ENCODE peak calls at places on chromosomes 6 and 20, in ten cellular contexts. L, U, N, H, K, W, J, O, R and M are unnamed samples.
A peak's percentile ranks its signal among the peaks of the same experiment; 100 is the strongest.

GRCh38 chr6:95249176-95249575 is 328.2 kb upstream of the MANEA start:
- DNase-seq in L (no peak), U (no peak), N (no peak), H (no peak), K (no peak), W (no peak), J (no peak), O (no peak), R (peak; percentile 81), M (no peak)

GRCh38 chr6:136290406-136291010 is 862 bp upstream of the BCLAF1 start:
- DNase-seq in L (peak; percentile 35), U (peak; percentile 78), N (peak; percentile 37), H (peak; percentile 31), K (peak; percentile 86), W (peak; percentile 72), J (peak; percentile 82), O (peak; percentile 66), R (peak; percentile 90), M (peak; percentile 79)

GRCh38 chr6:113818528-113818927 is 38.6 kb upstream of the MARCKS start:
- DNase-seq in L (no peak), U (no peak), N (no peak), H (no peak), K (no peak), W (no peak), J (no peak), O (no peak), R (no peak), M (no peak)

GRCh38 chr6:21554286-21554685 is 39.3 kb upstream of the SOX4 start:
- DNase-seq in L (no peak), U (no peak), N (no peak), H (no peak), K (no peak), W (no peak), J (no peak), O (no peak), R (no peak), M (no peak)

GRCh38 chr20:52084727-52085126 is 106.9 kb downstream of the ZFP64 start:
- DNase-seq in L (no peak), U (no peak), N (no peak), H (no peak), K (no peak), W (no peak), J (no peak), O (no peak), R (no peak), M (no peak)

GRCh38 chr6:166439366-166440091 is 56.8 kb upstream of the MPC1 start:
- DNase-seq in L (no peak), U (no peak), N (no peak), H (no peak), K (no peak), W (no peak), J (no peak), O (no peak), R (no peak), M (no peak)

GRCh38 chr20:38129248-38129865 is 35.7 kb downstream of the TGM2 start:
- DNase-seq in L (no peak), U (no peak), N (no peak), H (no peak), K (no peak), W (no peak), J (no peak), O (no peak), R (no peak), M (no peak)

GRCh38 chr6:134850906-134851305 is 99.0 kb downstream of the ALDH8A1 start:
- DNase-seq in L (no peak), U (no peak), N (no peak), H (no peak), K (no peak), W (peak; percentile 55), J (no peak), O (no peak), R (peak; percentile 67), M (no peak)

GRCh38 chr20:4053516-4053919 is 38.2 kb upstream of the RNF24 start:
- DNase-seq in L (no peak), U (no peak), N (no peak), H (no peak), K (no peak), W (peak; percentile 56), J (no peak), O (no peak), R (peak; percentile 72), M (no peak)

GRCh38 chr6:148972481-148972880 is 225.7 kb downstream of the UST start:
- DNase-seq in L (peak; percentile 20), U (peak; percentile 51), N (peak; percentile 65), H (no peak), K (peak; percentile 90), W (no peak), J (peak; percentile 31), O (no peak), R (no peak), M (no peak)

GRCh38 chr6:168150551-168151444 is 71.8 kb upstream of the FRMD1 start:
- DNase-seq in L (no peak), U (no peak), N (peak; percentile 45), H (no peak), K (no peak), W (no peak), J (no peak), O (no peak), R (no peak), M (no peak)

GRCh38 chr6:71395731-71396409 is 107.3 kb downstream of the OGFRL1 start:
- DNase-seq in L (no peak), U (peak; percentile 32), N (no peak), H (no peak), K (no peak), W (no peak), J (no peak), O (no peak), R (no peak), M (no peak)

GRCh38 chr6:170108456-170108855 is 182.4 kb downstream of the DLL1 start:
- DNase-seq in L (no peak), U (peak; percentile 17), N (no peak), H (no peak), K (no peak), W (no peak), J (no peak), O (peak; percentile 2), R (no peak), M (peak; percentile 10)

GRCh38 chr6:97674802-97675201 is 391.8 kb upstream of the MMS22L start:
- DNase-seq in L (no peak), U (no peak), N (no peak), H (no peak), K (no peak), W (peak; percentile 87), J (no peak), O (no peak), R (peak; percentile 66), M (no peak)

GRCh38 chr20:273884-274283 is 16.4 kb downstream of the DEFB132 start:
- DNase-seq in L (no peak), U (no peak), N (no peak), H (no peak), K (no peak), W (no peak), J (no peak), O (no peak), R (no peak), M (no peak)

GRCh38 chr20:8583209-8584106 is 451.4 kb downstream of the PLCB1 start:
- DNase-seq in L (no peak), U (no peak), N (no peak), H (no peak), K (peak; percentile 36), W (no peak), J (no peak), O (no peak), R (peak; percentile 56), M (no peak)

GRCh38 chr6:84243240-84243639 is 15.8 kb upstream of the CEP162 start:
- DNase-seq in L (no peak), U (no peak), N (no peak), H (no peak), K (no peak), W (no peak), J (no peak), O (no peak), R (no peak), M (no peak)

GRCh38 chr6:84242265-84242664 is 14.8 kb upstream of the CEP162 start:
- DNase-seq in L (no peak), U (no peak), N (no peak), H (no peak), K (no peak), W (no peak), J (no peak), O (no peak), R (no peak), M (no peak)
- TF ChIP-seq CTCF in L (no peak), U (no peak), N (no peak), H (no peak), K (no peak), W (no peak), J (no peak), O (no peak), R (no peak), M (no peak)

GRCh38 chr20:25058797-25059486 is 1.0 kb upstream of the ACSS1 start:
- DNase-seq in L (peak; percentile 47), U (peak; percentile 25), N (no peak), H (no peak), K (no peak), W (no peak), J (no peak), O (peak; percentile 59), R (no peak), M (no peak)
- TF ChIP-seq CTCF in L (no peak), U (no peak), N (no peak), H (no peak), K (no peak), W (peak; percentile 20), J (no peak), O (no peak), R (no peak), M (no peak)

GRCh38 chr20:44750081-44750805 is 4.6 kb downstream of the KCNK15 start:
- DNase-seq in L (no peak), U (no peak), N (no peak), H (no peak), K (no peak), W (no peak), J (no peak), O (no peak), R (no peak), M (no peak)
- TF ChIP-seq CTCF in L (peak; percentile 51), U (no peak), N (no peak), H (no peak), K (peak; percentile 33), W (no peak), J (no peak), O (peak; percentile 58), R (peak; percentile 17), M (no peak)

DNA sequence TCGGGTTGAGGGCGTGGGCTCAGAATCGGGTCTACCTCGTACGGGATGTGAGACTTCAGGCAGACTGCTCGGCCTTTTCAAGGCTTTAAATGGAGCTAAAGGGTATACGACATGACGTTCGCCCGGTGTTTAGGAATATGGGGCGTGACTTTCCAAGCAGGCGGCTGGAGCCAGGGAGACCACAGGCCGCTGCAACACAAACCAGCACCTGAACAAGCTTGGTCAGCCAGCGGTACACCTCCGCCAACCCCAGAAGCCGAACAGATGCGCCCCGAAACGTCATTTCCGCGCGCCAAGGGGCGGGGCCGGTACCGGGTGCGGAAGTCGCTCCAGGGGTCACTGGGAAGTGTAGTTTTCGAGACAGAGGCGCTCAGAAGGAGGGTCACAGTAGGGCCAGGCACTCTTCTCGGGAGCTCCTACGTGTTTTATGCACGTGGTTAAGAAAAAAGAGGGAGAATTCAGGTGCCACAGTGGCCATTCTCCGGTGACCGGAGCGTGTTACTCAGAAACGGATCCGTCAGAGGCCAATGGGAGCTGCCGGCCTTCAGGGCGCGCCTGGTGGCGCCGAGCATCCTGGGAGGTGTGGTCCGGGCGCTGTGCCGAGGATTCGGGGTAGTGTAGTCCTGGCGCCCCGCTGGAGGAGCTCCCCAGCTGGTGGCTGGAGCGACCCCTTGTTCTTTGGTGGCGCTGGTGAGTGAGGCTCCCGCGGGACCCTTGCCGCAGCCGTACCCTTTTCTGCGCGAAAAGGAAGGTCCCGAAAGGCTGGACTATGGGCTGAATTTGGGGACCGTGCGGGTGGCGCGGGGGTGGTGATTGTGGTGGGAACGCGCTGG is at the start of gene ZNF133:
- DNase-seq in L (peak; percentile 96), U (peak; percentile 99), N (peak; percentile 98), H (peak; percentile 97), K (peak; percentile 93), W (peak; percentile 93), J (peak; percentile 98), O (peak; percentile 97), R (peak; percentile 93), M (peak; percentile 99)
- TF ChIP-seq CTCF in L (no peak), U (no peak), N (no peak), H (no peak), K (peak; percentile 58), W (peak; percentile 20), J (no peak), O (no peak), R (no peak), M (no peak)